ENCODE peak calls at places on chromosomes 11 and 22, in eight cellular contexts. U is mammary epithelial cell; A is activated effector memory CD4-positive, alpha-beta T cell treated with Interleukin-2 at 50 U/mL for 16 hours; M is EH; Y is stimulated activated effector memory CD8-positive, alpha-beta T cell treated with anti-CD3 and anti-CD28 coated beads, Interleukin-12 subunit alpha, Interleukin-12 subunit beta, amount 100 ng/mL, for 72 hours; B is activated T-cell treated with anti-CD3 and anti-CD28 coated beads for 1 hour; D is cardiac muscle cell; C is CMK. Z is an unnamed sample.

GRCh38 chr22:25437414-25438160 is 126.9 kb upstream of the GRK3 start:
- DNase-seq in U (no peak), A (no peak), M (no peak), Y (no peak), B (no peak), D (no peak), C (no peak), Z (no peak)

GRCh38 chr11:26867286-26867685 is 126.6 kb upstream of the FIBIN start:
- DNase-seq in U (no peak), A (no peak), M (no peak), Y (no peak), B (no peak), D (no peak), C (no peak), Z (no peak)

GRCh38 chr11:117606211-117606610 is 190.8 kb downstream of the DSCAML1 start:
- DNase-seq in U (no peak), A (no peak), M (no peak), Y (no peak), B (no peak), D (no peak), C (no peak), Z (no peak)

GRCh38 chr11:31366795-31367194 is 2.7 kb downstream of the DCDC1 start:
- DNase-seq in U (no peak), A (peak), M (no peak), Y (no peak), B (no peak), D (no peak), C (no peak), Z (no peak)

GRCh38 chr11:118162846-118163245 is 10.2 kb upstream of the SCN4B start:
- DNase-seq in U (no peak), A (no peak), M (no peak), Y (no peak), B (no peak), D (no peak), C (no peak), Z (no peak)

GRCh38 chr11:112826026-112826425 is 135.2 kb upstream of the NCAM1 start:
- DNase-seq in U (no peak), A (no peak), M (no peak), Y (no peak), B (no peak), D (no peak), C (no peak), Z (peak)

GRCh38 chr11:92149996-92150395 is 74.6 kb upstream of the FAT3 start:
- DNase-seq in U (no peak), A (no peak), M (peak), Y (no peak), B (no peak), D (no peak), C (no peak), Z (no peak)

GRCh38 chr22:47757741-47758140 is 995.3 kb downstream of the TBC1D22A start:
- DNase-seq in U (no peak), A (no peak), M (no peak), Y (no peak), B (no peak), D (no peak), C (no peak), Z (no peak)

Z was measured in A673.